ENCODE peak calls at places on chromosomes 6 and 20, in six cellular contexts. C is breast epithelium, L is transverse colon, M is stomach, N is A549, U is sigmoid colon. X is an unnamed sample.

GRCh38 chr6:27205375-27206278 is 41.9 kb upstream of the PRSS16 start:
- DNase-seq in C (no peak), L (no peak), M (no peak), N (no peak), U (no peak), X (no peak)

GRCh38 chr6:19446570-19446969 is 390.6 kb upstream of the ID4 start:
- DNase-seq in C (no peak), L (no peak), M (no peak), N (no peak), U (no peak), X (no peak)

GRCh38 chr20:50788045-50788867 is 6.6 kb upstream of the BCAS4 start:
- DNase-seq in C (no peak), L (no peak), M (no peak), N (peak; percentile 90), U (peak; percentile 69), X (no peak)

GRCh38 chr20:48728042-48728837 is 99.6 kb downstream of the PREX1 start:
- DNase-seq in C (no peak), L (no peak), M (no peak), N (no peak), U (peak; percentile 69), X (no peak)

GRCh38 chr6:118012944-118013343 is 105.9 kb downstream of the SLC35F1 start:
- DNase-seq in C (no peak), L (no peak), M (no peak), N (no peak), U (peak; percentile 67), X (no peak)

GRCh38 chr20:4471221-4471620 is 250.5 kb upstream of the PRND start:
- DNase-seq in C (no peak), L (no peak), M (no peak), N (no peak), U (no peak), X (no peak)

GRCh38 chr20:47453167-47453782 is 48.4 kb upstream of the NCOA3 start:
- DNase-seq in C (no peak), L (peak; percentile 40), M (no peak), N (peak; percentile 93), U (no peak), X (no peak)

GRCh38 chr6:155228549-155229166 is 35.2 kb upstream of the CLDN20 start:
- DNase-seq in C (no peak), L (no peak), M (no peak), N (no peak), U (no peak), X (no peak)

GRCh38 chr20:44730441-44730840 is 15.2 kb upstream of the KCNK15 start:
- DNase-seq in C (no peak), L (no peak), M (no peak), N (peak; percentile 92), U (no peak), X (no peak)

GRCh38 chr6:34513628-34514027 is 42.5 kb downstream of the SPDEF start:
- DNase-seq in C (no peak), L (no peak), M (no peak), N (no peak), U (peak; percentile 40), X (no peak)

GRCh38 chr20:24669701-24670100 is 200.3 kb downstream of the SYNDIG1 start:
- DNase-seq in C (peak; percentile 46), L (no peak), M (no peak), N (no peak), U (peak; percentile 36), X (no peak)

GRCh38 chr20:37845261-37845681 is 57.7 kb upstream of the VSTM2L start:
- DNase-seq in C (peak; percentile 65), L (no peak), M (peak; percentile 28), N (no peak), U (no peak), X (no peak)

GRCh38 chr6:134896881-134897280 is 53.0 kb downstream of the ALDH8A1 start:
- DNase-seq in C (no peak), L (no peak), M (no peak), N (no peak), U (no peak), X (no peak)

GRCh38 chr6:36141091-36141490 is 10.8 kb downstream of the MAPK13 start:
- DNase-seq in C (no peak), L (no peak), M (no peak), N (no peak), U (no peak), X (no peak)

GRCh38 chr20:61391185-61391584 is 139.1 kb downstream of the CDH4 start:
- DNase-seq in C (no peak), L (no peak), M (no peak), N (no peak), U (no peak), X (no peak)

GRCh38 chr6:144408151-144408550 is 123.0 kb downstream of the UTRN start:
- DNase-seq in C (no peak), L (no peak), M (no peak), N (no peak), U (peak; percentile 70), X (peak; percentile 35)

GRCh38 chr6:68777956-68778355 is 142.9 kb downstream of the ADGRB3 start:
- DNase-seq in C (no peak), L (no peak), M (no peak), N (no peak), U (no peak), X (peak; percentile 7)

GRCh38 chr6:40410792-40411191 is 176.4 kb downstream of the LRFN2 start:
- DNase-seq in C (no peak), L (no peak), M (no peak), N (no peak), U (peak; percentile 34), X (no peak)

GRCh38 chr6:104862456-104862855 is 2.7 kb upstream of the HACE1 start:
- DNase-seq in C (no peak), L (no peak), M (no peak), N (no peak), U (no peak), X (no peak)

GRCh38 chr20:57107208-57107607 is 159.2 kb downstream of the BMP7 start:
- DNase-seq in C (no peak), L (no peak), M (no peak), N (no peak), U (no peak), X (no peak)

GRCh38 chr6:135759831-135760230 is 91.7 kb upstream of the PDE7B start:
- DNase-seq in C (no peak), L (no peak), M (no peak), N (peak; percentile 48), U (no peak), X (no peak)

DNA sequence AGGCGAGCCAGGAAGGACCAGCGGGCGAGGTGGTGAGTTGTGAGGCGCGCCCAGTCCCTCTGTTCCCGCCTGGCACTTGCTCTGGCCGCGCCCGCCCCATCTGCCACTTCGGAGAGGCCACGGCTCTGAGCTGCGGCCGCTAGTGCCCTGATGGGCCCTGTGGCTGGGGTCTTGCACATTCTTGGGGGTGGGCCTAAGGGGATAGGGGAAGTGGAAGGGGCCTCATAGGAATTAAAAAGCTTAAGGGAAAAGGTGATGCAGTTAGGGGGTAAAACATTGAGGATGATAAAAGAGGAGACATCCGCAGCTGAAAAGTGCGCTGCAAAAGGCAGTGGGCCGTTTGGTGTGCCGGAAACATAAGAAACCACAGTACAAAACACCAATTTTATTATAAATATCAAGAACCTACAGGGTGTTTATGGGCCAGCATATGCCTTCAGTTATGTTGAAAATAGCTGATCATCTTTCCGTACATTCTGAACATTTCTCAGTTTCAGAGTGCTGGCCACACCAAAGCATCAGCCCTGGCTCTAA is 1.1 kb upstream of the PSMB8 start:
- DNase-seq in C (no peak), L (no peak), M (no peak), N (no peak), U (no peak), X (no peak)
- TF ChIP-seq POLR2A in C (no peak), L (peak; percentile 50), M (no peak), N (no peak), U (no peak), X (no peak)

GRCh38 chr20:63457737-63458136 is 14.7 kb downstream of the KCNQ2 start:
- DNase-seq in C (no peak), L (no peak), M (peak; percentile 31), N (peak; percentile 60), U (no peak), X (peak; percentile 7)

GRCh38 chr20:63458170-63459069 is 14.0 kb downstream of the KCNQ2 start:
- DNase-seq in C (no peak), L (no peak), M (no peak), N (no peak), U (no peak), X (no peak)

GRCh38 chr20:63456429-63457284 is 15.8 kb downstream of the KCNQ2 start:
- DNase-seq in C (no peak), L (no peak), M (no peak), N (no peak), U (no peak), X (no peak)

GRCh38 chr20:63461364-63461763 is 11.1 kb downstream of the KCNQ2 start:
- DNase-seq in C (no peak), L (no peak), M (no peak), N (no peak), U (no peak), X (no peak)

GRCh38 chr20:63459070-63459380 is 13.4 kb downstream of the KCNQ2 start:
- DNase-seq in C (no peak), L (no peak), M (no peak), N (no peak), U (no peak), X (no peak)
- TF ChIP-seq POLR2A in C (no peak), L (no peak), M (no peak), N (no peak), U (no peak), X (no peak)

GRCh38 chr20:59042796-59043621 is 423 bp upstream of the PRELID3B start:
- DNase-seq in C (peak; percentile 87), L (peak; percentile 96), M (peak; percentile 96), N (peak; percentile 93), U (peak; percentile 96), X (peak; percentile 77)
- TF ChIP-seq POLR2A in C (no peak), L (no peak), M (no peak), N (peak; percentile 63), U (no peak), X (peak; percentile 50)

GRCh38 chr6:39228992-39229767 is at the start of gene KCNK5:
- DNase-seq in C (no peak), L (peak; percentile 90), M (peak; percentile 89), N (peak; percentile 70), U (peak; percentile 73), X (peak; percentile 70)
- TF ChIP-seq POLR2A in C (no peak), L (peak; percentile 85), M (no peak), N (peak; percentile 44), U (peak; percentile 49), X (peak; percentile 72)

GRCh38 chr20:18138639-18139583 is 1.2 kb downstream of the KAT14 start:
- DNase-seq in C (no peak), L (no peak), M (no peak), N (no peak), U (no peak), X (no peak)

GRCh38 chr20:18138266-18138582 is 561 bp downstream of the KAT14 start:
- DNase-seq in C (no peak), L (no peak), M (no peak), N (no peak), U (no peak), X (no peak)

GRCh38 chr20:18133962-18134361 is 3.7 kb upstream of the KAT14 start:
- DNase-seq in C (no peak), L (peak; percentile 28), M (peak; percentile 81), N (no peak), U (no peak), X (no peak)

GRCh38 chr20:18139832-18140231 is 2.2 kb downstream of the KAT14 start:
- DNase-seq in C (no peak), L (no peak), M (no peak), N (no peak), U (no peak), X (no peak)

GRCh38 chr20:18137412-18138265 is at the start of the genes KAT14 and PET117:
- DNase-seq in C (peak; percentile 83), L (peak; percentile 91), M (peak; percentile 90), N (peak; percentile 94), U (peak; percentile 93), X (peak; percentile 79)
- TF ChIP-seq POLR2A in C (peak; percentile 29), L (peak; percentile 75), M (no peak), N (peak; percentile 86), U (peak; percentile 38), X (no peak)

X was measured in tibial nerve.